ENCODE peak calls at places on chromosomes 6 and 20, in five cellular contexts. J is body of pancreas, G is adrenal gland, X is HCT116, F is tibial nerve. S is an unnamed sample.

GRCh38 chr20:44961868-44962267 is 1.7 kb upstream of the TOMM34 start:
- DNase-seq in J (no peak), G (no peak), X (no peak), F (no peak), S (no peak)

GRCh38 chr6:10720229-10720959 is 2.5 kb upstream of the TMEM14C start:
- DNase-seq in J (peak; percentile 34), G (no peak), X (no peak), F (no peak), S (no peak)

GRCh38 chr20:37336369-37337207 is 9.4 kb upstream of the SRC start:
- DNase-seq in J (no peak), G (peak; percentile 88), X (no peak), F (no peak), S (no peak)

GRCh38 chr6:53938810-53939209 is 144.0 kb downstream of the LRRC1 start:
- DNase-seq in J (no peak), G (no peak), X (no peak), F (no peak), S (no peak)

GRCh38 chr6:108712946-108713345 is 135.3 kb upstream of the ARMC2 start:
- DNase-seq in J (no peak), G (no peak), X (no peak), F (no peak), S (no peak)

GRCh38 chr20:37518606-37519507 is 2.2 kb upstream of the NNAT start:
- DNase-seq in J (no peak), G (peak; percentile 69), X (no peak), F (no peak), S (no peak)

GRCh38 chr6:41684311-41685182 is 46.3 kb downstream of the MDFI start:
- DNase-seq in J (no peak), G (no peak), X (no peak), F (no peak), S (no peak)

GRCh38 chr6:15441215-15441868 is 195.5 kb downstream of the JARID2 start:
- DNase-seq in J (peak; percentile 36), G (peak; percentile 79), X (peak; percentile 19), F (no peak), S (no peak)

GRCh38 chr20:60695223-60695622 is 556.8 kb upstream of the CDH4 start:
- DNase-seq in J (no peak), G (no peak), X (no peak), F (no peak), S (no peak)

GRCh38 chr6:18262812-18263560 is 1.3 kb downstream of the DEK start:
- DNase-seq in J (no peak), G (no peak), X (no peak), F (no peak), S (no peak)

GRCh38 chr6:13478525-13478962 is 8.9 kb downstream of the GFOD1 start:
- DNase-seq in J (no peak), G (no peak), X (no peak), F (no peak), S (no peak)

GRCh38 chr20:35564905-35565304 is 23.0 kb downstream of the ERGIC3 start:
- DNase-seq in J (no peak), G (no peak), X (no peak), F (no peak), S (no peak)

GRCh38 chr20:55054443-55054842 is 579.0 kb downstream of the DOK5 start:
- DNase-seq in J (no peak), G (no peak), X (no peak), F (no peak), S (no peak)

GRCh38 chr6:165585060-165585459 is 78.0 kb downstream of the PDE10A start:
- DNase-seq in J (no peak), G (no peak), X (no peak), F (no peak), S (no peak)

GRCh38 chr6:82740066-82740465 is 325.6 kb downstream of the UBE3D start:
- DNase-seq in J (no peak), G (no peak), X (no peak), F (no peak), S (no peak)

GRCh38 chr6:12101653-12102312 is 89.7 kb downstream of the HIVEP1 start:
- DNase-seq in J (no peak), G (no peak), X (no peak), F (no peak), S (no peak)

GRCh38 chr6:97304701-97305100 is 21.7 kb upstream of the MMS22L start:
- DNase-seq in J (no peak), G (no peak), X (no peak), F (no peak), S (no peak)

GRCh38 chr6:25251426-25251825 is 27.7 kb upstream of the CARMIL1 start:
- DNase-seq in J (no peak), G (no peak), X (no peak), F (no peak), S (no peak)

GRCh38 chr20:39775110-39775509 is 813.0 kb downstream of the DHX35 start:
- DNase-seq in J (peak; percentile 51), G (peak; percentile 95), X (no peak), F (peak; percentile 64), S (peak; percentile 4)

GRCh38 chr6:17714879-17715860 is 8.4 kb upstream of the NUP153 start:
- DNase-seq in J (no peak), G (no peak), X (peak; percentile 74), F (no peak), S (no peak)

GRCh38 chr20:32091888-32092346 is 17.6 kb upstream of the TM9SF4 start:
- DNase-seq in J (peak; percentile 81), G (peak; percentile 95), X (peak; percentile 62), F (peak; percentile 65), S (peak; percentile 18)

GRCh38 chr6:89999995-90000825 is 105.9 kb downstream of the GJA10 start:
- DNase-seq in J (no peak), G (no peak), X (no peak), F (no peak), S (no peak)

GRCh38 chr6:168532070-168532469 is 91.1 kb downstream of the SMOC2 start:
- DNase-seq in J (no peak), G (no peak), X (no peak), F (no peak), S (no peak)
- TF ChIP-seq POLR2A in J (no peak), G (no peak), X (no peak), F (no peak), S (no peak)

GRCh38 chr20:49270736-49271135 is 7.1 kb downstream of the ZNFX1 start:
- DNase-seq in J (no peak), G (no peak), X (no peak), F (no peak), S (no peak)
- H3K27ac ChIP-seq in J (no peak overlapping the region), G (no peak overlapping the region), X (no peak overlapping the region), F (no peak overlapping the region), S (no peak overlapping the region)

DNA sequence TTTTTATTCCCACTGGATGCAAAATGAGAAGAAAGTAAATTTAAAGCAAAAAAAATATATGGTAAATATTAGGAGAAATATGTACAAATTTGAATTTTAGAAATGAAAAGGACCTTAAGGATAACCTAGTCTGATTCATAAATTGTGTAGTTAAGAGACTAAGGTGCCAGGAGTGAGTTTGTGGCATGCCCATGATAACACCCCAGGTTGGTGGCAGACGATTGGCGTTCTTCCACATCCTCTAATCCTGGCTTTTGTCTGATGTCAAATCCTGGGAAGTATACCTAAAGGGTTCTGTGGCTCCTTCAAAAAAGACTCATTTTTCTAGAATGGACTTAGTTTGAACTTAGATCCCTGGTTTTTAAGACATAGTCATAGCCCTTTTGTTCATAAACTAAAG is 62.2 kb downstream of the SAMD5 start:
- DNase-seq in J (no peak), G (no peak), X (no peak), F (no peak), S (no peak)
- H3K4me3 ChIP-seq in J (no peak overlapping the region), G (no peak overlapping the region), X (no peak overlapping the region), F (no peak overlapping the region), S (no peak overlapping the region)

GRCh38 chr20:47655635-47656034 is 129.6 kb downstream of the SULF2 start:
- DNase-seq in J (no peak), G (no peak), X (no peak), F (no peak), S (no peak)

GRCh38 chr20:47656313-47656712 is 129.0 kb downstream of the SULF2 start:
- DNase-seq in J (no peak), G (no peak), X (no peak), F (no peak), S (no peak)

GRCh38 chr20:47653892-47654291 is 131.4 kb downstream of the SULF2 start:
- DNase-seq in J (no peak), G (no peak), X (no peak), F (no peak), S (no peak)

GRCh38 chr20:47652794-47653193 is 132.5 kb downstream of the SULF2 start:
- DNase-seq in J (no peak), G (no peak), X (no peak), F (no peak), S (no peak)

GRCh38 chr20:47654370-47654769 is 130.9 kb downstream of the SULF2 start:
- DNase-seq in J (no peak), G (no peak), X (no peak), F (no peak), S (no peak)
- TF ChIP-seq POLR2A in J (no peak), G (no peak), X (no peak), F (no peak), S (no peak)

GRCh38 chr6:139743629-139744028 is 369.2 kb upstream of the CITED2 start:
- DNase-seq in J (no peak), G (no peak), X (peak; percentile 10), F (no peak), S (no peak)
- H3K27ac ChIP-seq in J (no peak overlapping the region), G (no peak overlapping the region), X (no peak overlapping the region), F (no peak overlapping the region), S (peak overlapping the region; percentile 33)

GRCh38 chr20:47503685-47504084 is 2.0 kb downstream of the NCOA3 start:
- DNase-seq in J (no peak), G (no peak), X (no peak), F (no peak), S (no peak)
- H3K4me3 ChIP-seq in J (no peak overlapping the region), G (peak overlapping the region; percentile 92), X (no peak overlapping the region), F (peak overlapping the region; percentile 9), S (peak overlapping the region; percentile 88)

DNA sequence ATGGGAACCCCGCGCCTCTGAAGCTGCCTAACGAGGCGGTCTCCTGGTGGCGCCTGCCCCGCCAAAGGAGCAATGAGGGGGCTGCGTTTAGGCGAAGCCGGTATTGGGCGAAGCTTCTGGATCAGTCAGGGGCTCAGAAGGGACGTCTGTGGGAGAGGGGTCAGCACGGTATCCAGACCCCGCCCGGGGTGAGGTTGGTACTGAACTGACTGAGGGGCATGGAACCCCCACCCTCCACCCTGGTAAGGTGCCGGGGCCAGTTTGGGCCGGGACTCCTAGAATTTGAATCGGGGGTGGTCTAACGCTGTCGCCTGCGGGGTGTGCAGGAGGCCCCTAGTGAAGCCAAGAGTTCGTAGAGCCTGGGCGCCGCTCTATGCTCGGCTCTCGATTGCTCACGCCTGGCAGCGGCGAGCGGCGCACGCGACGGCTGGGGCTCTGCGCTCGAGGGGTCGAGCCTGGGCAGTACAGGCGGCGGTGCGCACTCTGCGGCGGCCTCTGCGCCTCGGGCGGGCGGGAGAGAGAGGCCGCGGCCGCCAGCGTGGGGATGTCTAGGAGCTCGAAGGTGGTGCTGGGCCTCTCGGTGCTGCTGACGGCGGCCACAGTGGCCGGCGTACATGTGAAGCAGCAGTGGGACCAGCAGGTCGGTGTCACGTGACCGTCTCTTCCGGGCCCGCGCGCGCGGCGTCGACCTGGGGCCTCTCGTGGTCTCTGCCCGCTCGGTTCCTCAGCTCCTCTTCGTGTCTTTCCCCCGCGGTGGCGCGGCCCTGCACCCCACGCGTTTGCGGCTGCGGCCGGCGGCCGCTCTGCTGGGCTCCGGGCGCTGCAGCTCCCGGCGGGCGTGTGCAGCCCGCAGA is at the start of the genes KAT14 and PET117:
- DNase-seq in J (peak; percentile 87), G (peak; percentile 93), X (peak; percentile 79), F (peak; percentile 79), S (peak; percentile 49)
- TF ChIP-seq POLR2A in J (peak; percentile 70), G (peak; percentile 75), X (peak; percentile 20), F (peak; percentile 52), S (no peak)

GRCh38 chr6:138498575-138499302 is 555 bp downstream of the NHSL1 start:
- DNase-seq in J (no peak), G (no peak), X (no peak), F (no peak), S (no peak)
- H3K27ac ChIP-seq in J (peak overlapping the region; percentile 31), G (no peak overlapping the region), X (no peak overlapping the region), F (no peak overlapping the region), S (no peak overlapping the region)